ENCODE peak calls at places on chromosomes 13 and 19, in ten cellular contexts. E is fibroblast of villous mesenchyme, C is BJ, K is fibroblast of mammary gland, R is AG04450, P is upper lobe of right lung, Y is AG09309, N is breast epithelium, D is tibial artery, B is ovary. U is an unnamed sample.
A peak's percentile ranks its signal among the peaks of the same experiment; 100 is the strongest.

GRCh38 chr13:42633495-42633894 is 59.5 kb downstream of the TNFSF11 start:
- DNase-seq in B (no peak), N (no peak), Y (no peak), E (peak; percentile 30), D (no peak), R (no peak), K (peak; percentile 20), P (no peak), C (no peak), U (no peak)

GRCh38 chr19:8046569-8047165 is 5.9 kb upstream of the CCL25 start:
- DNase-seq in N (no peak), K (no peak), C (no peak), P (no peak), R (no peak), E (no peak), B (no peak), D (no peak), Y (no peak), U (no peak)

GRCh38 chr19:6773323-6773931 is 919 bp downstream of the VAV1 start:
- DNase-seq in B (no peak), K (no peak), C (no peak), R (no peak), P (peak; percentile 69), D (no peak), Y (no peak), N (no peak), E (no peak), U (no peak)

GRCh38 chr13:46595136-46595917 is 42.4 kb downstream of the LRCH1 start:
- DNase-seq in Y (no peak), P (no peak), R (no peak), C (peak; percentile 56), E (peak; percentile 45), D (no peak), B (no peak), N (no peak), K (peak; percentile 55), U (no peak)

GRCh38 chr13:37959284-37959683 is 89.7 kb upstream of the TRPC4 start:
- DNase-seq in R (no peak), B (no peak), D (no peak), N (no peak), Y (no peak), K (no peak), P (no peak), E (peak; percentile 33), C (no peak), U (no peak)

GRCh38 chr13:82344867-82345266 is 1537.4 kb downstream of the SLITRK1 start:
- DNase-seq in B (no peak), C (no peak), P (no peak), R (no peak), E (no peak), N (no peak), K (no peak), D (no peak), Y (no peak), U (no peak)

GRCh38 chr13:43766766-43767165 is 20.0 kb downstream of the ENOX1 start:
- DNase-seq in B (peak; percentile 24), E (no peak), C (no peak), P (no peak), N (no peak), R (no peak), D (no peak), Y (no peak), K (no peak), U (no peak)

GRCh38 chr19:18648971-18649310 is 12.1 kb downstream of the KLHL26 start:
- DNase-seq in N (no peak), D (peak; percentile 91), E (peak; percentile 43), R (no peak), C (no peak), B (no peak), Y (no peak), P (no peak), K (no peak), U (no peak)

GRCh38 chr13:40777166-40777956 is 6.4 kb upstream of the MRPS31 start:
- DNase-seq in Y (no peak), D (no peak), C (no peak), K (peak; percentile 57), N (no peak), B (no peak), E (peak; percentile 58), P (no peak), R (no peak), U (no peak)

GRCh38 chr19:38676023-38676877 is 28.8 kb downstream of the ACTN4 start:
- DNase-seq in R (no peak), K (peak; percentile 62), P (no peak), D (no peak), Y (no peak), B (peak; percentile 57), E (peak; percentile 97), N (no peak), C (no peak), U (no peak)

GRCh38 chr19:44657211-44657921 is 13.7 kb downstream of the PVR start:
- DNase-seq in E (peak; percentile 67), D (peak; percentile 70), B (peak; percentile 49), R (no peak), N (no peak), P (peak; percentile 81), K (peak; percentile 72), C (no peak), Y (no peak), U (no peak)

GRCh38 chr13:75864718-75865117 is 228.6 kb downstream of the LMO7 start:
- DNase-seq in R (peak; percentile 76), C (no peak), D (no peak), P (no peak), E (peak; percentile 96), K (peak; percentile 74), Y (peak; percentile 43), B (no peak), N (no peak), U (no peak)

GRCh38 chr19:46847528-46847927 is 3.1 kb downstream of the AP2S1 start:
- DNase-seq in R (no peak), D (peak; percentile 44), C (no peak), K (no peak), P (no peak), B (no peak), E (peak; percentile 60), Y (no peak), N (no peak), U (no peak)
- H3K4me3 ChIP-seq in R (no peak overlapping the region), D (no peak overlapping the region), C (no peak overlapping the region), K (no peak overlapping the region), P (no peak overlapping the region), B (no peak overlapping the region), E (no peak overlapping the region), Y (no peak overlapping the region), N (no peak overlapping the region), U (no peak overlapping the region)

DNA sequence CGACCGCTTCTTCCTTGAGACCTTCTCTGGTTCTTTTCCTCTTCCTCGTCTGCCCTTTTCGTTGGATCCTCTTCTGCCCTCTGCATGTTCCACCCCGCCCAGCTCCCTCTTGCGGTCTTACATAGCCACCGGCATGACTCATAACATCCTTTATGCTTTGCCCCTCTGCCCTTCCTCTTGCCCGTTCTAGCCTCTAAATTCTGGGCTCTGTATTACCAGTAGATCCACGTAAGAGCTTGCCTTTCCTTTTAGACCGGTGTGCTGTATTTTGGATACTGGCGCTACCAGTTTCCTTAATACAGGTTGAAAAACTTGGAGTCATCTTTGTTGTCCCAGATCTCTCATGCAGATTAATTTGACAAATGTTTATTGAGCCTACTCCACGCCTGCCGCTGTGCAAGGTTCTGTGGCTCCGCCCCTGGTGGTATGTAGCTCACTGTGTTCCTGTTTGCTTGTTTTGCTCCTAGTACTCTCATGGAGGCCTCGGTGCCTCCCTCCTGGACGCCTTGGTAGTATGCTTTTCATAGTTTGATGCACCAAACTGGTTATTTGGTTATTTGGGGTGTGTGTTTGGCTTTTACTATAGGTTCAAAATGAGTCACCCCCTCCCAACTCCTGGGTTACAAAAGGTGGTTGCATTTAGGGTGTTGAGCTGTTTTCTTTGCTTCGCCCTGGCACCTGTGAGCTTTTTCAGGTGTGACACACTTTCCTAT is 1.7 kb downstream of the GTF3A start:
- DNase-seq in N (peak; percentile 77), D (peak; percentile 76), Y (peak; percentile 34), P (peak; percentile 86), C (no peak), B (peak; percentile 31), E (peak; percentile 89), R (no peak), K (peak; percentile 86), U (no peak)
- TF ChIP-seq CTCF in N (peak; percentile 46), D (peak; percentile 30), Y (peak; percentile 64), P (peak; percentile 46), C (peak; percentile 61), B (no peak), E (peak; percentile 48), R (peak; percentile 46), K (peak; percentile 53), U (peak; percentile 52)

GRCh38 chr19:50719566-50719965 is at the start of gene SHANK1:
- DNase-seq in Y (no peak), D (no peak), R (no peak), C (no peak), B (peak; percentile 23), N (no peak), K (no peak), E (no peak), P (no peak), U (no peak)
- H3K4me3 ChIP-seq in Y (peak within 1 kb of the TSS; percentile 58), D (peak within 1 kb of the TSS; percentile 33), R (peak within 1 kb of the TSS; percentile 63), C (peak within 1 kb of the TSS; percentile 56), B (peak within 1 kb of the TSS; percentile 31), N (peak within 1 kb of the TSS; percentile 54), K (peak within 1 kb of the TSS; percentile 35), E (peak within 1 kb of the TSS; percentile 43), P (peak within 1 kb of the TSS; percentile 21), U (peak within 1 kb of the TSS; percentile 62)

DNA sequence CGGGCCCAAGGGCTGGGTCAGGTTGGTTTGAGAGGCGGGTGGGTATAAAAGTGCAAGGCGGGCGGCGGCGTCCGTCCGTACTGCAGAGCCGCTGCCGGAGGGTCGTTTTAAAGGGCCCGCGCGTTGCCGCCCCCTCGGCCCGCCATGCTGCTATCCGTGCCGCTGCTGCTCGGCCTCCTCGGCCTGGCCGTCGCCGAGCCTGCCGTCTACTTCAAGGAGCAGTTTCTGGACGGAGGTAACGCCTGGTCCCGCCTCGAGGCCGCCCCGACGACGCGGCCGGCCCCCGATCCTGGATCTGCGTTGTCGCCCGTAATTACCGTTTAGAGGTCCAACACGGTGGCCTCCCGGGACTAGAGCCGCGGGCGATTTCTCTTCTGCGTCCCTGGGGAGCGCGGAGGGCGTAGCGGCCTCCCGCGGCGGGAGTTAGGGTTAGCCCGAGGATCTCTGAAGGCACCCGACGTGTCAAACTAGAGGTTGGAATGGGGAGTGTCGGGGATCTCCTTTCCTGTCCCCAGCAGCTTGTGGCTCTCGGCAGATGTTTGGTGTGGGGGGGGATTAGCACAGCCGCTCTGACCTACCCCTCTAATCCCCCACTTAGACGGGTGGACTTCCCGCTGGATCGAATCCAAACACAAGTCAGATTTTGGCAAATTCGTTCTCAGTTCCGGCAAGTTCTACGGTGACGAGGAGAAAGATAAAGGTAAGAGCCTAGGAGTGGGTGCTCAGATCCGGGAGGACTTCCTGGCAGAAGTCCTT is at the start of gene CALR:
- DNase-seq in C (no peak), K (peak; percentile 29), N (no peak), B (no peak), D (peak; percentile 79), R (no peak), E (peak; percentile 48), Y (no peak), P (no peak), U (no peak)
- TF ChIP-seq CTCF in C (peak; percentile 43), K (no peak), N (peak; percentile 49), B (peak; percentile 23), D (peak; percentile 49), R (no peak), E (peak; percentile 20), Y (peak; percentile 15), P (no peak), U (no peak)